ENCODE peak calls at places on chromosomes 3 and 15, in five cellular contexts. One of them, this sample, is unnamed.

GRCh38 chr3:197372076-197372661 is 73.8 kb upstream of the DLG1 start:
- DNase-seq in dorsolateral prefrontal cortex: no peak
- DNase-seq in HCT116: no peak
- DNase-seq in neural crest cell: no peak
- DNase-seq in coronary artery: no peak
- DNase-seq in this sample: no peak

GRCh38 chr15:63133786-63134185 is 12.1 kb downstream of the LACTB start:
- DNase-seq in dorsolateral prefrontal cortex: no peak
- DNase-seq in HCT116: no peak
- DNase-seq in neural crest cell: no peak
- DNase-seq in coronary artery: no peak
- DNase-seq in this sample: no peak

GRCh38 chr3:127667119-127667681 is 5.6 kb upstream of the ABTB1 start:
- DNase-seq in dorsolateral prefrontal cortex: peak; percentile 70
- DNase-seq in HCT116: no peak
- DNase-seq in neural crest cell: no peak
- DNase-seq in coronary artery: peak; percentile 68
- DNase-seq in this sample: no peak

GRCh38 chr3:159929894-159930235 is 58.8 kb upstream of the IL12A start:
- DNase-seq in dorsolateral prefrontal cortex: no peak
- DNase-seq in HCT116: no peak
- DNase-seq in neural crest cell: no peak
- DNase-seq in coronary artery: no peak
- DNase-seq in this sample: no peak

GRCh38 chr3:10419637-10420232 is 85.7 kb downstream of the ATP2B2 start:
- DNase-seq in dorsolateral prefrontal cortex: no peak
- DNase-seq in HCT116: no peak
- DNase-seq in neural crest cell: no peak
- DNase-seq in coronary artery: no peak
- DNase-seq in this sample: no peak

GRCh38 chr15:85439996-85440395 is 59.6 kb downstream of the AKAP13 start:
- DNase-seq in dorsolateral prefrontal cortex: no peak
- DNase-seq in HCT116: no peak
- DNase-seq in neural crest cell: no peak
- DNase-seq in coronary artery: no peak
- DNase-seq in this sample: no peak

GRCh38 chr3:126156468-126156867 is 23.9 kb downstream of the ALDH1L1 start:
- DNase-seq in dorsolateral prefrontal cortex: no peak
- DNase-seq in HCT116: no peak
- DNase-seq in neural crest cell: no peak
- DNase-seq in coronary artery: no peak
- DNase-seq in this sample: no peak

GRCh38 chr3:25910997-25911396 is 121.1 kb downstream of the OXSM start:
- DNase-seq in dorsolateral prefrontal cortex: no peak
- DNase-seq in HCT116: peak; percentile 39
- DNase-seq in neural crest cell: peak; percentile 18
- DNase-seq in coronary artery: no peak
- DNase-seq in this sample: no peak

GRCh38 chr3:107468782-107469181 is 54.0 kb upstream of the BBX start:
- DNase-seq in dorsolateral prefrontal cortex: no peak
- DNase-seq in HCT116: no peak
- DNase-seq in neural crest cell: no peak
- DNase-seq in coronary artery: no peak
- DNase-seq in this sample: no peak

GRCh38 chr3:194804796-194805195 is 119.1 kb downstream of the FAM43A start:
- DNase-seq in dorsolateral prefrontal cortex: no peak
- DNase-seq in HCT116: no peak
- DNase-seq in neural crest cell: no peak
- DNase-seq in coronary artery: no peak
- DNase-seq in this sample: no peak

GRCh38 chr3:15291589-15292541 is 40.5 kb downstream of the SH3BP5 start:
- DNase-seq in dorsolateral prefrontal cortex: peak; percentile 50
- DNase-seq in HCT116: no peak
- DNase-seq in neural crest cell: no peak
- DNase-seq in coronary artery: no peak
- DNase-seq in this sample: no peak

GRCh38 chr15:47685141-47685870 is 32.0 kb upstream of the SEMA6D start:
- DNase-seq in dorsolateral prefrontal cortex: no peak
- DNase-seq in HCT116: no peak
- DNase-seq in neural crest cell: no peak
- DNase-seq in coronary artery: no peak
- DNase-seq in this sample: no peak

GRCh38 chr3:194738254-194739093 is 52.8 kb downstream of the FAM43A start:
- DNase-seq in dorsolateral prefrontal cortex: peak; percentile 91
- DNase-seq in HCT116: peak; percentile 22
- DNase-seq in neural crest cell: no peak
- DNase-seq in coronary artery: no peak
- DNase-seq in this sample: no peak

GRCh38 chr3:132587401-132587800 is 9.7 kb upstream of the ACKR4 start:
- DNase-seq in dorsolateral prefrontal cortex: no peak
- DNase-seq in HCT116: no peak
- DNase-seq in neural crest cell: no peak
- DNase-seq in coronary artery: no peak
- DNase-seq in this sample: no peak

GRCh38 chr3:85342915-85343314 is 384.1 kb downstream of the CADM2 start:
- DNase-seq in dorsolateral prefrontal cortex: no peak
- DNase-seq in HCT116: no peak
- DNase-seq in neural crest cell: peak; percentile 8
- DNase-seq in coronary artery: no peak
- DNase-seq in this sample: no peak

GRCh38 chr15:31439328-31439727 is 112.7 kb downstream of the KLF13 start:
- DNase-seq in dorsolateral prefrontal cortex: no peak
- DNase-seq in HCT116: peak; percentile 21
- DNase-seq in neural crest cell: no peak
- DNase-seq in coronary artery: no peak
- DNase-seq in this sample: no peak

GRCh38 chr3:116331370-116331769 is 113.9 kb downstream of the LSAMP start:
- DNase-seq in dorsolateral prefrontal cortex: no peak
- DNase-seq in HCT116: no peak
- DNase-seq in neural crest cell: no peak
- DNase-seq in coronary artery: no peak
- DNase-seq in this sample: no peak

GRCh38 chr3:54225841-54226528 is 103.6 kb downstream of the CACNA2D3 start:
- DNase-seq in dorsolateral prefrontal cortex: no peak
- DNase-seq in HCT116: no peak
- DNase-seq in neural crest cell: no peak
- DNase-seq in coronary artery: no peak
- DNase-seq in this sample: no peak

GRCh38 chr3:173140986-173141385 is at the start of gene SPATA16:
- DNase-seq in dorsolateral prefrontal cortex: no peak
- DNase-seq in HCT116: no peak
- DNase-seq in neural crest cell: no peak
- DNase-seq in coronary artery: no peak
- DNase-seq in this sample: no peak

GRCh38 chr3:159884661-159885402 is 103.8 kb upstream of the IL12A start:
- DNase-seq in dorsolateral prefrontal cortex: no peak
- DNase-seq in HCT116: no peak
- DNase-seq in neural crest cell: no peak
- DNase-seq in coronary artery: no peak
- DNase-seq in this sample: no peak

GRCh38 chr3:42228796-42229195 is 37.2 kb downstream of the CCK start:
- DNase-seq in dorsolateral prefrontal cortex: no peak
- DNase-seq in HCT116: no peak
- DNase-seq in neural crest cell: no peak
- DNase-seq in coronary artery: no peak
- DNase-seq in this sample: no peak

GRCh38 chr15:31330836-31331235 is 4.2 kb downstream of the KLF13 start:
- DNase-seq in dorsolateral prefrontal cortex: no peak
- DNase-seq in HCT116: no peak
- DNase-seq in neural crest cell: no peak
- DNase-seq in coronary artery: no peak
- DNase-seq in this sample: no peak

GRCh38 chr3:140497331-140497730 is 180.5 kb upstream of the TRIM42 start:
- DNase-seq in dorsolateral prefrontal cortex: no peak
- DNase-seq in HCT116: no peak
- DNase-seq in neural crest cell: no peak
- DNase-seq in coronary artery: no peak
- DNase-seq in this sample: no peak

GRCh38 chr3:12372762-12373280 is 84.0 kb downstream of the PPARG start:
- DNase-seq in dorsolateral prefrontal cortex: no peak
- DNase-seq in HCT116: no peak
- DNase-seq in neural crest cell: no peak
- DNase-seq in coronary artery: no peak
- DNase-seq in this sample: no peak

GRCh38 chr3:119794971-119795612 is 13.2 kb downstream of the NR1I2 start:
- DNase-seq in dorsolateral prefrontal cortex: no peak
- DNase-seq in HCT116: peak; percentile 22
- DNase-seq in neural crest cell: peak; percentile 21
- DNase-seq in coronary artery: no peak
- DNase-seq in this sample: no peak

GRCh38 chr15:25068696-25069095 is 113.9 kb downstream of the SNRPN start:
- DNase-seq in dorsolateral prefrontal cortex: no peak
- DNase-seq in HCT116: no peak
- DNase-seq in neural crest cell: no peak
- DNase-seq in coronary artery: no peak
- DNase-seq in this sample: no peak

GRCh38 chr3:120683213-120683612 is 1.2 kb upstream of the HGD start:
- DNase-seq in dorsolateral prefrontal cortex: peak; percentile 58
- DNase-seq in HCT116: no peak
- DNase-seq in neural crest cell: no peak
- DNase-seq in coronary artery: no peak
- DNase-seq in this sample: no peak

GRCh38 chr3:133188996-133189395 is 150.8 kb downstream of the TMEM108 start:
- DNase-seq in dorsolateral prefrontal cortex: no peak
- DNase-seq in HCT116: no peak
- DNase-seq in neural crest cell: no peak
- DNase-seq in coronary artery: no peak
- DNase-seq in this sample: no peak

GRCh38 chr15:39556461-39556860 is 24.4 kb upstream of the THBS1 start:
- DNase-seq in dorsolateral prefrontal cortex: no peak
- DNase-seq in HCT116: no peak
- DNase-seq in neural crest cell: no peak
- DNase-seq in coronary artery: no peak
- DNase-seq in this sample: no peak

GRCh38 chr3:98188553-98188952 is 22.1 kb downstream of the OR5H15 start:
- DNase-seq in dorsolateral prefrontal cortex: no peak
- DNase-seq in HCT116: peak; percentile 7
- DNase-seq in neural crest cell: no peak
- DNase-seq in coronary artery: no peak
- DNase-seq in this sample: no peak
- TF ChIP-seq CTCF in dorsolateral prefrontal cortex: peak; percentile 38
- TF ChIP-seq CTCF in HCT116: peak; percentile 40
- TF ChIP-seq CTCF in neural crest cell: peak; percentile 36
- TF ChIP-seq CTCF in coronary artery: no peak
- TF ChIP-seq CTCF in this sample: peak; percentile 41

GRCh38 chr3:157351981-157352380 is 84.7 kb upstream of the PTX3 start:
- DNase-seq in dorsolateral prefrontal cortex: no peak
- DNase-seq in HCT116: no peak
- DNase-seq in neural crest cell: no peak
- DNase-seq in coronary artery: no peak
- DNase-seq in this sample: no peak
- TF ChIP-seq CTCF in dorsolateral prefrontal cortex: no peak
- TF ChIP-seq CTCF in HCT116: peak; percentile 51
- TF ChIP-seq CTCF in neural crest cell: peak; percentile 50
- TF ChIP-seq CTCF in coronary artery: no peak
- TF ChIP-seq CTCF in this sample: peak; percentile 66

GRCh38 chr3:44924102-44925084 is 50.0 kb downstream of the TGM4 start:
- DNase-seq in dorsolateral prefrontal cortex: peak; percentile 67
- DNase-seq in HCT116: no peak
- DNase-seq in neural crest cell: no peak
- DNase-seq in coronary artery: no peak
- DNase-seq in this sample: no peak
- TF ChIP-seq CTCF in dorsolateral prefrontal cortex: no peak
- TF ChIP-seq CTCF in HCT116: no peak
- TF ChIP-seq CTCF in neural crest cell: no peak
- TF ChIP-seq CTCF in coronary artery: no peak
- TF ChIP-seq CTCF in this sample: no peak

GRCh38 chr15:68683551-68683950 is 104.8 kb downstream of the CORO2B start:
- DNase-seq in dorsolateral prefrontal cortex: no peak
- DNase-seq in HCT116: no peak
- DNase-seq in neural crest cell: no peak
- DNase-seq in coronary artery: peak; percentile 63
- DNase-seq in this sample: no peak
- TF ChIP-seq CTCF in dorsolateral prefrontal cortex: no peak
- TF ChIP-seq CTCF in HCT116: no peak
- TF ChIP-seq CTCF in neural crest cell: no peak
- TF ChIP-seq CTCF in coronary artery: no peak
- TF ChIP-seq CTCF in this sample: no peak

DNA sequence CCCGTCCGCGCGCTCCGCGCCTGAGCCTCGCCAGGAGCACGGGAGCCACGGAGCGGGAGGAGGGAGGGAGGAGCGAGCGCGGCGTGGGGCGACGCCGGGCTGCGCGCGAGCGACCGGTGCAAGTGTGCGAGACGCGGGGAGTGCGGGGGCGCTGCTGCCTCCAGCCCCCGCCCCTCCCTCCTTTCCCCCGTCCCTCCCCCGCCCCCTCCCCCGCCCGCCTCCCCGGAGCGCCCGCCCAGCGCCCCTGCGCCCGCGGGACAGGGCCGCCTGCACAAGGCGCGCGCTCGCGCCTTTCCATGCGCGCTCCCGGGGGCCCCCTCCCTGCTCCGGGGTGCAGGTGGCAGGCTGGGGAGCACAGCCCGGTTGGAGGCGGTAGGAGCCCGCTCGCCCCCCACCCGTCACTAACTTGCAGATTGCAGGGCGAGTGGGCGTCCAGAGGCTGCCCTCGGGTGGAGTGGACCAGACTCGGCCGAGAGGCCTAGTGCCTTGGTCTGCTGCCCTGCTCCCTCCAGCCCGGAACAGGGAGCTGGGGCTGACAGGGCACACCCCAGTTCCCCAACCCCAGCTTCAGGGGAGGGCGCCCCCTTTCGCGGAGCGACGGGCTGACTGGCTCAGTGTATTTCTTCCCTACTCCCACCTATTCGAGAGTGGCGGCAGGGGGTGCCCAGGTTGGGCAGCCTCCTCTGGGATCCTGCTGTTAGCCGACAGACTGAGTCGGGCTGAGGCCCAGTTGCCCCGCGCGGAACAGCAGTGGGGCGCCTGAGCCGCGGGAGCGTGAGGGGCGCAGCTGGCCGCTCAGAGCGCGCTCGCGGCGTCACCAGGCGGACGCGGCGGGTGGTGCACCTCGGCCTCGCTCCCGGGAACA is at the start of gene WNT7A:
- DNase-seq in dorsolateral prefrontal cortex: no peak
- DNase-seq in HCT116: no peak
- DNase-seq in neural crest cell: peak; percentile 70
- DNase-seq in coronary artery: peak; percentile 53
- DNase-seq in this sample: peak; percentile 80
- TF ChIP-seq CTCF in dorsolateral prefrontal cortex: peak; percentile 59
- TF ChIP-seq CTCF in HCT116: peak; percentile 79
- TF ChIP-seq CTCF in neural crest cell: peak; percentile 91
- TF ChIP-seq CTCF in coronary artery: peak; percentile 13
- TF ChIP-seq CTCF in this sample: peak; percentile 86

GRCh38 chr15:28878209-28878608 is 7.6 kb upstream of the APBA2 start:
- DNase-seq in dorsolateral prefrontal cortex: no peak
- DNase-seq in HCT116: no peak
- DNase-seq in neural crest cell: no peak
- DNase-seq in coronary artery: no peak
- DNase-seq in this sample: no peak

GRCh38 chr15:28881600-28881999 is 4.2 kb upstream of the APBA2 start:
- DNase-seq in dorsolateral prefrontal cortex: no peak
- DNase-seq in HCT116: no peak
- DNase-seq in neural crest cell: no peak
- DNase-seq in coronary artery: no peak
- DNase-seq in this sample: no peak

GRCh38 chr15:28880680-28881079 is 5.1 kb upstream of the APBA2 start:
- DNase-seq in dorsolateral prefrontal cortex: no peak
- DNase-seq in HCT116: no peak
- DNase-seq in neural crest cell: no peak
- DNase-seq in coronary artery: no peak
- DNase-seq in this sample: no peak

GRCh38 chr15:28879551-28879950 is 6.2 kb upstream of the APBA2 start:
- DNase-seq in dorsolateral prefrontal cortex: no peak
- DNase-seq in HCT116: no peak
- DNase-seq in neural crest cell: no peak
- DNase-seq in coronary artery: no peak
- DNase-seq in this sample: no peak

GRCh38 chr15:28881170-28881569 is 4.6 kb upstream of the APBA2 start:
- DNase-seq in dorsolateral prefrontal cortex: no peak
- DNase-seq in HCT116: no peak
- DNase-seq in neural crest cell: no peak
- DNase-seq in coronary artery: no peak
- DNase-seq in this sample: no peak
- TF ChIP-seq CTCF in dorsolateral prefrontal cortex: no peak
- TF ChIP-seq CTCF in HCT116: no peak
- TF ChIP-seq CTCF in neural crest cell: no peak
- TF ChIP-seq CTCF in coronary artery: no peak
- TF ChIP-seq CTCF in this sample: no peak